ENCODE peak calls at places on chromosomes 4 and X, in four cellular contexts. K, I, Z and N are unnamed samples. For H3K27me3, the result is how much of the 10 kb centered on the place peaks cover.

GRCh38 chr4:63620271-63620670 is 789.0 kb downstream of the TECRL start:
- DNase-seq in K (no peak), I (no peak), Z (no peak), N (no peak)

GRCh38 chrX:109959356-109959871 is 43.5 kb upstream of the TMEM164 start:
- DNase-seq in K (no peak), I (no peak), Z (no peak), N (no peak)

GRCh38 chrX:21725498-21725897 is 32.4 kb downstream of the SMPX start:
- DNase-seq in K (no peak), I (no peak), Z (no peak), N (no peak)

GRCh38 chr4:19521151-19521550 is 730.6 kb upstream of the SLIT2 start:
- DNase-seq in K (no peak), I (no peak), Z (no peak), N (no peak)

GRCh38 chrX:37454537-37455285 is 105.5 kb downstream of the PRRG1 start:
- DNase-seq in K (no peak), I (no peak), Z (no peak), N (no peak)

GRCh38 chrX:129738466-129739308 is at the start of gene XPNPEP2:
- DNase-seq in K (peak), I (peak), Z (peak), N (no peak)

GRCh38 chr4:162164881-162165528 is 1.2 kb upstream of the FSTL5 start:
- DNase-seq in K (no peak), I (no peak), Z (no peak), N (no peak)

GRCh38 chr4:24980064-24980690 is 50.6 kb downstream of the LGI2 start:
- DNase-seq in K (no peak), I (peak), Z (peak), N (peak)

GRCh38 chr4:123939621-123940020 is 543.0 kb downstream of the SPRY1 start:
- DNase-seq in K (no peak), I (no peak), Z (no peak), N (no peak)

GRCh38 chr4:71188951-71189350 is 149.9 kb upstream of the SLC4A4 start:
- DNase-seq in K (no peak), I (no peak), Z (no peak), N (no peak)

GRCh38 chr4:155073852-155074251 is 134.6 kb upstream of the NPY2R start:
- DNase-seq in K (no peak), I (no peak), Z (no peak), N (no peak)

GRCh38 chrX:132957211-132958085 is 981 bp downstream of the HS6ST2 start:
- DNase-seq in K (no peak), I (no peak), Z (no peak), N (no peak)

GRCh38 chr4:138592801-138593200 is 350.7 kb upstream of the SLC7A11 start:
- DNase-seq in K (no peak), I (no peak), Z (no peak), N (no peak)

GRCh38 chr4:94695389-94695788 is 62.4 kb upstream of the BMPR1B start:
- DNase-seq in K (no peak), I (no peak), Z (no peak), N (no peak)

GRCh38 chr4:112775801-112776200 is 138.9 kb downstream of the LARP7 start:
- DNase-seq in K (no peak), I (no peak), Z (no peak), N (no peak)

GRCh38 chrX:129576539-129576938 is 36.5 kb downstream of the OCRL start:
- DNase-seq in K (no peak), I (no peak), Z (no peak), N (no peak)

GRCh38 chr4:12458621-12459020 is 1025.5 kb downstream of the RAB28 start:
- DNase-seq in K (no peak), I (no peak), Z (no peak), N (no peak)

GRCh38 chr4:98662619-98663225 is 4.3 kb upstream of the TSPAN5 start:
- DNase-seq in K (no peak), I (no peak), Z (no peak), N (no peak)

GRCh38 chrX:143002206-143002605 is 23.5 kb upstream of the SPANXN4 start:
- DNase-seq in K (no peak), I (no peak), Z (no peak), N (no peak)

GRCh38 chr4:54169176-54169575 is 59.9 kb upstream of the PDGFRA start:
- DNase-seq in K (no peak), I (no peak), Z (no peak), N (no peak)

GRCh38 chrX:41781500-41781899 is 57.5 kb downstream of the GPR82 start:
- DNase-seq in K (no peak), I (no peak), Z (no peak), N (no peak)

GRCh38 chr4:93237526-93237925 is 591.0 kb upstream of the ATOH1 start:
- DNase-seq in K (no peak), I (no peak), Z (no peak), N (no peak)

GRCh38 chr4:61517144-61517543 is 317.0 kb downstream of the ADGRL3 start:
- DNase-seq in K (peak), I (no peak), Z (no peak), N (no peak)

GRCh38 chr4:38753021-38753806 is 29.6 kb downstream of the TLR10 start:
- DNase-seq in K (no peak), I (peak), Z (peak), N (peak)

GRCh38 chrX:149683966-149684730 is 27.7 kb upstream of the MAGEA11 start:
- DNase-seq in K (no peak), I (no peak), Z (no peak), N (no peak)

GRCh38 chr4:110211007-110211769 is 12.8 kb upstream of the ELOVL6 start:
- DNase-seq in K (no peak), I (no peak), Z (no peak), N (peak)

GRCh38 chrX:22952011-22952410 is 47.7 kb upstream of the DDX53 start:
- DNase-seq in K (no peak), I (no peak), Z (no peak), N (peak)

GRCh38 chr4:20251796-20252655 is at the start of gene SLIT2:
- DNase-seq in K (peak), I (peak), Z (peak), N (peak)

GRCh38 chr4:59612235-59612634 is 1587.9 kb upstream of the ADGRL3 start:
- DNase-seq in K (no peak), I (no peak), Z (no peak), N (no peak)

GRCh38 chr4:165716472-165716871 is 156.6 kb upstream of the TLL1 start:
- DNase-seq in K (no peak), I (no peak), Z (peak), N (no peak)

GRCh38 chr4:24754586-24754985 is 40.8 kb upstream of the SOD3 start:
- DNase-seq in K (no peak), I (no peak), Z (no peak), N (no peak)

GRCh38 chr4:183504930-183505555 is at the start of gene ING2:
- DNase-seq in K (no peak), I (peak), Z (no peak), N (peak)

GRCh38 chrX:21481761-21482160 is 107.5 kb downstream of the CNKSR2 start:
- DNase-seq in K (no peak), I (no peak), Z (no peak), N (no peak)

GRCh38 chr4:40897557-40898203 is 147.9 kb downstream of the NSUN7 start:
- DNase-seq in K (peak), I (peak), Z (peak), N (peak)

GRCh38 chr4:54315561-54315960 is 86.5 kb downstream of the PDGFRA start:
- DNase-seq in K (no peak), I (no peak), Z (no peak), N (no peak)

GRCh38 chr4:2041234-2042130 is 17.6 kb upstream of the NAT8L start:
- DNase-seq in K (peak), I (peak), Z (peak), N (peak)

GRCh38 chrX:40543661-40544328 is 37.0 kb upstream of the ATP6AP2 start:
- DNase-seq in K (no peak), I (no peak), Z (no peak), N (peak)

DNA sequence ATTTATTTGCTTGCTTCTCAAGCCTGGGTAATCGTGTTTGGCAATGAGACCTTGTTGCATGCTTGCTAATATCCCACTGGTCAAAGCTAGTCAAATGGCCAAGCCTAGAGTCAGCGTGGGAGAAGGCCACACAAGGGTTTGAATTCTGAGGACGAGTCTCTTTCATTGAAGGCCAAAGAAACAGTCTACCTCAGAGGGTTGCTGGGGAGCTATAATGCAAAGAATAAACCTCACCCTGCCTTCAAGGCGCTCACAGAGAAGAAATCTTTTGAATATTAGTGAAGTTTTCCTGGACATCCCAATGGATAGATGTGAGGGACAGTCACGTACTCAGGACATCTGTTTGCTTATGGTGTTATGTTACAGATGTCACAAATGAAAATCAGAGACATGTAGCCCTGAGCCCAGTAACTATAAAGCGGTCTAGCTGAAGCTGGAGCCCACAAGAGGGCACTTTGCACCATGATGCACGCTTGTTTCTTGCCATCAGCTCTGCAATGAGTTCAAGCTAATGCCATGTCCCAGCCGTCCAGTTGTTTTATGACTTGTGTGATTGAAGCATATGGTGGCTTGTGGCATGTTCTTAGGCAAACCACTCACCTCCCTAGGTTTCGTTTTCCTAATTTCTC is 1.1 kb upstream of the TLR3 start:
- DNase-seq in K (peak), I (peak), Z (peak), N (peak)
- TF ChIP-seq POLR2A in K (no peak), I (no peak), Z (no peak), N (no peak)

GRCh38 chr4:3657917-3658913 is 108.0 kb upstream of the ADRA2C start:
- DNase-seq in K (no peak), I (no peak), Z (peak), N (peak)
- H3K27me3 ChIP-seq in K (under half), I (half or more), Z (under half), N (under half)

DNA sequence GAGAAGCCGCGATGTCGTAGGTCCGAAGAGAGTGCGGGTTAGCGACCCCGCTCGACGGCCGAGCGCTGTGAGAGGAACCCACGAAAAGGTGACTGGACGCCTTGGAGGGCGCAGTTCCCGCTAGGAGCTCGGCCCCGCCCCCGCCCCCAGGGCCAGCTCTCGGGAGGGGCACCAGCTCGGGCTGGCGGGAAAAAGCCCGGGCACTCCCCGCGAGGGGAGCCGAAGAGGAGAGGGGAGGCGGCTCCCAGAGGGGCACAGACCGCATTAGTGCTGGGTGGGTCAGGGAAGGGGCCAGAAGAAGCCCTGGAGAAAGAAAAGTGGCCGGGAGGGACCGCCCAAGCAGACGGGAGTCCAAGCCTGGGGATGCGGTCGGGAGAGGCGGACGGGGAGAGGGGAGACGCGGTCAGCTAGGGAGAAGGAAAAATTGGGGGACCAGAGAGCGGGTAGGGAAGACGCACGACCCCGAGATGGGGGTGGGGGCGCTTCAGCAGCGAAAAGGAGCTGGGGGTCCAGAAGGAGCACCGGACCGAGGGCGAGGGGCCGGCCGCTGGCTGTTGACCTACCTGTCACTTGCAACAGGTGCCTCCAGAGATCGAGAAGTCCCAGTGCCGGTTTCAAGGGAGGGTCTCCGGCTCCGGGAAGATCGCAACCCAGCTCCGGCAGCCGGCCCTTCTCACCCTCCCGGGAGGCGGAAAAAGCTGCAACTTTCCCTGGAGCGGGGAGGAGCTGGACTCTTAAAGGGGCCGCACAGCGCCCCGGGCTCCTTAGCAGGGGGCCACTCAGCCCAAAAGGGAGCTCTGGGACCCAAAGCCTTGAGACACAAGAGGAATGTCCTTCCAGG is at the start of gene SYTL4:
- DNase-seq in K (peak), I (peak), Z (peak), N (peak)
- H3K4me3 ChIP-seq in K (peak), I (peak), Z (peak), N (peak)

GRCh38 chrX:458631-459061 is 71.9 kb upstream of the PPP2R3B start:
- DNase-seq in K (no peak), I (no peak), Z (no peak), N (no peak)

GRCh38 chrX:456925-457768 is 70.4 kb upstream of the PPP2R3B start:
- DNase-seq in K (no peak), I (no peak), Z (no peak), N (no peak)

GRCh38 chrX:456146-456545 is 69.4 kb upstream of the PPP2R3B start:
- DNase-seq in K (no peak), I (no peak), Z (no peak), N (no peak)

GRCh38 chrX:455199-455598 is 68.5 kb upstream of the PPP2R3B start:
- DNase-seq in K (no peak), I (no peak), Z (no peak), N (no peak)

GRCh38 chrX:455673-456072 is 69.0 kb upstream of the PPP2R3B start:
- DNase-seq in K (no peak), I (no peak), Z (no peak), N (no peak)
- TF ChIP-seq POLR2A in K (no peak), I (no peak), Z (no peak), N (no peak)

GRCh38 chr4:3741217-3742011 is 24.8 kb upstream of the ADRA2C start:
- DNase-seq in K (no peak), I (no peak), Z (no peak), N (no peak)
- H3K27me3 ChIP-seq in K (under half), I (half or more), Z (under half), N (under half)